ENCODE peak calls at places on chromosomes 12 and 14, in seven cellular contexts. R is K562, M is HCT116, H is HepG2, Z is GM12878, L is H1, B is SK-N-SH. X is an unnamed sample.

GRCh38 chr12:44972746-44973421 is 78.0 kb downstream of the DBX2 start:
- DNase-seq in L (no peak), M (peak; percentile 22), R (no peak), Z (no peak), H (peak; percentile 16), B (peak; percentile 46), X (no peak)

GRCh38 chr12:109741286-109741969 is 27.8 kb downstream of the FAM222A start:
- DNase-seq in B (peak; percentile 24), H (no peak), Z (no peak), M (no peak), L (no peak), R (no peak), X (no peak)

GRCh38 chr12:45232771-45233372 is 17.0 kb downstream of the ANO6 start:
- DNase-seq in B (no peak), R (peak; percentile 26), L (no peak), H (peak; percentile 66), M (peak; percentile 89), Z (peak; percentile 51), X (no peak)

GRCh38 chr12:67239061-67239460 is 30.1 kb upstream of the CAND1 start:
- DNase-seq in B (no peak), R (no peak), H (no peak), Z (no peak), L (no peak), M (no peak), X (no peak)

GRCh38 chr12:117076410-117077372 is 22.5 kb downstream of the TESC start:
- DNase-seq in M (no peak), R (no peak), Z (no peak), B (no peak), H (no peak), L (no peak), X (no peak)

GRCh38 chr12:9118161-9118560 is 2.4 kb upstream of the A2M start:
- DNase-seq in B (no peak), H (no peak), L (no peak), M (no peak), Z (peak; percentile 49), R (no peak), X (no peak)

GRCh38 chr14:24310666-24311604 is at the start of gene LTB4R:
- DNase-seq in L (no peak), R (no peak), M (no peak), B (no peak), H (no peak), Z (no peak), X (no peak)

GRCh38 chr12:88272456-88272855 is 130.3 kb downstream of the TMTC3 start:
- DNase-seq in R (no peak), M (no peak), B (no peak), H (no peak), L (no peak), Z (no peak), X (no peak)

GRCh38 chr14:79629372-79629771 is 581.9 kb downstream of the DIO2 start:
- DNase-seq in M (no peak), R (no peak), Z (no peak), B (no peak), H (no peak), L (no peak), X (no peak)

GRCh38 chr14:32027255-32027939 is 49.7 kb upstream of the ARHGAP5 start:
- DNase-seq in Z (no peak), L (no peak), B (no peak), H (peak; percentile 56), R (no peak), M (no peak), X (no peak)

GRCh38 chr12:92142251-92142896 is 3.3 kb downstream of the BTG1 start:
- DNase-seq in B (no peak), L (no peak), H (no peak), M (no peak), R (no peak), Z (no peak), X (no peak)

GRCh38 chr12:132324841-132325732 is 4.3 kb downstream of the GALNT9 start:
- DNase-seq in L (no peak), M (no peak), H (no peak), B (no peak), R (no peak), Z (no peak), X (no peak)

GRCh38 chr12:2336409-2336829 is 283.6 kb downstream of the CACNA1C start:
- DNase-seq in R (no peak), L (no peak), M (peak; percentile 75), B (no peak), H (no peak), Z (peak; percentile 85), X (no peak)

GRCh38 chr12:56763753-56764657 is 881 bp downstream of the HSD17B6 start:
- DNase-seq in Z (no peak), R (no peak), B (no peak), L (no peak), M (no peak), H (no peak), X (no peak)

GRCh38 chr12:92898755-92899154 is 30.3 kb downstream of the EEA1 start:
- DNase-seq in H (no peak), L (no peak), B (no peak), Z (no peak), R (no peak), M (no peak), X (no peak)

GRCh38 chr12:50677858-50678257 is 86.0 kb upstream of the ATF1 start:
- DNase-seq in Z (no peak), H (no peak), M (no peak), L (no peak), B (no peak), R (no peak), X (peak; percentile 16)

GRCh38 chr14:49879683-49880204 is 13.1 kb upstream of the ARF6 start:
- DNase-seq in M (peak; percentile 95), R (peak; percentile 66), Z (no peak), H (peak; percentile 80), B (peak; percentile 65), L (peak; percentile 67), X (no peak)

GRCh38 chr14:29045237-29045636 is 278.6 kb downstream of the FOXG1 start:
- DNase-seq in B (no peak), M (no peak), L (no peak), R (no peak), Z (no peak), H (no peak), X (no peak)

GRCh38 chr14:95489163-95489887 is 27.1 kb downstream of the SYNE3 start:
- DNase-seq in R (no peak), M (no peak), B (no peak), Z (no peak), H (peak; percentile 46), L (no peak), X (no peak)
- TF ChIP-seq JUND in R (no peak), M (no peak), B (no peak), Z (no peak), H (no peak), L (no peak), X (no peak)

DNA sequence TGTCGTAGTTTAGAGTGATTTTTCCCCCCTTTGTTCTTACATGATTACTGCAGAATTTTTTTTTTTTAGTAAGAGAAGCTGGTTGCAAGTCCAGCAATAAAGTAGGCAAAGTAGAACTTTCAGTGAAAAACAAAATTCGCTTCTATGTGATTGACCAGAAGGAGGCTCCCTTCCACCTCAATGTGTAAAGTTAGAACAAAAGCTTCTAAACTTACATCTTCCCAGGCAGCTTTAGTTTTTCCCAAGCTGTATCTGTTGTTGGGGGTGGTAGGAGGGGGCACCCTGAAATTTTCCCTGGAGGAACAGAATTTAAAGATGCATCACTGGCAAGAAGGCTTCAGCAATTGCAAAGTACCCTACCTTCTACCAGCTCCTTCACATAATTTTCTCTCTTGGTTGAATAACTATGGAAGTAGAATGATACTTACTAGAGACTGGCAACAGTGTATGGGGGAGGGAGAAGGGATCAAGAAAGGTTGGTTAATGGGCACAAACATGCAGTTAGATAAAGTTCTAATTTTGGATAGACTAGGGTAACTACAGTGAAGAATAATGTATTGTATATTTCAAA is 87.3 kb upstream of the E2F7 start:
- DNase-seq in Z (no peak), H (peak; percentile 5), R (no peak), B (no peak), L (no peak), M (peak; percentile 22), X (peak; percentile 19)
- TF ChIP-seq JUND in Z (no peak), H (no peak), R (no peak), B (no peak), L (no peak), M (no peak), X (no peak)

DNA sequence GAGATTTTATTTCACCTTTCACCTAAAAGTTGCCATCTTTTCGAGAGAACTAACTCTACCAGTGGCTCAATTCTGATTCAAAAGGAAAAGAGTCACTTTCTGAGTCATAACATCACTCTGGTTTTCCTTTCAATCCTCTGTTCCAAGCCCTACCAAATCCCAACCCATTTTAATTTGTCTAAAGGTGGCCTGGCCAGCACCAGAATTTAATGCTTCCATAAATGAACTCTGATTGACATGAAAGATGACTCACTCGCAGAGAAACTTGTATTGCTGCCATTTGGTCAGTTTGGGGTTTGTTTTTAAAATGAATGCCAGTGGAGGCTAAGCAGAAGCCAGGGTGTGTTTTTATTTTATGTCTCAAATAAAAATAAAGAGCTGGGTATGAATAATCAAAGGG is 117.4 kb upstream of the SOX5 start:
- DNase-seq in L (no peak), H (no peak), M (no peak), B (no peak), Z (no peak), R (no peak), X (no peak)
- TF ChIP-seq JUND in L (no peak), H (no peak), M (no peak), B (peak; percentile 75), Z (no peak), R (no peak), X (no peak)

GRCh38 chr12:46964496-46965098 is 114.8 kb upstream of the PCED1B start:
- DNase-seq in L (no peak), M (no peak), H (no peak), Z (no peak), B (no peak), R (no peak), X (no peak)
- TF ChIP-seq JUND in L (no peak), M (no peak), H (no peak), Z (no peak), B (peak; percentile 30), R (no peak), X (no peak)

DNA sequence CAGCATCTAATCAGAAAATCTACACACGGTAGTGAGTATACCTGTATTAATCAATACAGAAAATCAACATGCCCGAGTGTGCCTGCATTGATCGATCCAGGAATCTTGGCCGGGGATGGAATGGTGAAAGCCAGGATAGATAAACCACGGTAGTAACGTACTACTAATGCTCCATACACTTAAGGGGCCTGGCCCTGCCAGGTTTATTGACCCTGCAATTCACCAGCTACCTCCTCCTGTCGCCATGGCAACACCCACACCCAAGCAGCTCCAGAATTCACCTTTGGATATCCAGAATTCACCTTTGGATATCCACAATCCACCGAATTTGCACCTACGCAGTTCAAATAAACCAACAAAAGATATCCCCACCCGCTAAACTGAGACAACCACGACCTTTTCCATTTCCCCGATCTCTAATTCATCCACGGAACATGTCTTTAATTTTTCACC is 14.8 kb upstream of the CALM1 start:
- DNase-seq in B (peak; percentile 26), L (no peak), Z (no peak), M (no peak), H (peak; percentile 55), R (peak; percentile 19), X (peak; percentile 42)
- TF ChIP-seq JUND in B (no peak), L (no peak), Z (no peak), M (no peak), H (no peak), R (no peak), X (no peak)

DNA sequence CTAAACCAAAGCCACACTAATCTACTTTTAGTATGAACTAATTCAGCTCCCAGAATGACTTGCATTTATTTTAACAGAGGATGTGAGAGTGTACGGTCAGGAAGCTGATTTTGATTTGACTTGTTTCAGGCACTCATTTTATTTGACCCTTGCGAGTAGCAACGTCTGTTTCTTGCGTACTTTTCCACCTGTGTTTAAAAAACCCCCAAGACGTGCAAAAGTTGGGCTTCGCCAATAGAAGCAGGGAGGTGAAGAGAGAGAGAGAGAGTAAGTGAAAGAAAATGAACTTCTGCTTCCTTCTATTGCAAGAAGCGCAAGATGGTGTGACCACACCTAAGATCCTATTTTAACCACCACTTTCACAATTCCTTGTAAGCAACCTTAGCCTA is 6.7 kb upstream of the SLC15A4 start:
- DNase-seq in B (no peak), M (no peak), R (no peak), Z (peak; percentile 94), H (no peak), L (no peak), X (no peak)
- TF ChIP-seq JUND in B (no peak), M (no peak), R (no peak), Z (peak; percentile 25), H (no peak), L (no peak), X (no peak)

X was measured in T47D.